ENCODE peak calls at places on chromosome 3, in seven cellular contexts. J is K562, R is A549, N is HCT116, K is SK-N-SH, M is GM23338, E is HepG2. G is an unnamed sample.

GRCh38 chr3:194472290-194472920 is 14.4 kb downstream of the ATP13A3 start:
- DNase-seq in R (peak; percentile 68), K (peak; percentile 40), J (peak; percentile 29), E (peak; percentile 58), M (peak; percentile 87), N (peak; percentile 53), G (peak; percentile 59)

GRCh38 chr3:11077466-11077865 is 76.8 kb upstream of the HRH1 start:
- DNase-seq in R (peak; percentile 32), M (no peak), E (no peak), J (no peak), K (no peak), N (no peak), G (peak; percentile 81)

GRCh38 chr3:108757404-108757982 is at the start of gene RETNLB:
- DNase-seq in R (no peak), N (no peak), M (no peak), J (no peak), K (no peak), E (no peak), G (no peak)

GRCh38 chr3:128081846-128082245 is 29.6 kb downstream of the SEC61A1 start:
- DNase-seq in M (no peak), K (no peak), E (no peak), N (no peak), J (no peak), R (peak; percentile 77), G (no peak)

GRCh38 chr3:185060655-185061054 is 92.2 kb downstream of the C3orf70 start:
- DNase-seq in E (no peak), K (no peak), J (no peak), M (no peak), N (no peak), R (no peak), G (no peak)

GRCh38 chr3:169879846-169880558 is 10.3 kb upstream of the LRRC31 start:
- DNase-seq in M (no peak), R (no peak), E (no peak), J (no peak), N (no peak), K (no peak), G (no peak)

GRCh38 chr3:72818915-72819314 is 29.3 kb downstream of the SHQ1 start:
- DNase-seq in M (no peak), E (no peak), J (no peak), K (no peak), R (no peak), N (no peak), G (no peak)

GRCh38 chr3:185631508-185632206 is 45.6 kb downstream of the SENP2 start:
- DNase-seq in R (no peak), M (no peak), E (no peak), N (peak; percentile 4), J (no peak), K (peak; percentile 37), G (no peak)

GRCh38 chr3:16511561-16512434 is 1.7 kb downstream of the RFTN1 start:
- DNase-seq in J (no peak), K (no peak), E (no peak), M (peak; percentile 29), R (no peak), N (no peak), G (peak; percentile 66)

GRCh38 chr3:51568041-51568440 is 29.5 kb downstream of the RAD54L2 start:
- DNase-seq in M (no peak), E (no peak), K (no peak), N (no peak), R (no peak), J (no peak), G (peak; percentile 45)

GRCh38 chr3:171054921-171055320 is 28.4 kb upstream of the SLC2A2 start:
- DNase-seq in E (no peak), M (no peak), N (no peak), K (no peak), R (no peak), J (no peak), G (no peak)

GRCh38 chr3:83946045-83946444 is 1012.7 kb upstream of the CADM2 start:
- DNase-seq in K (no peak), M (no peak), N (no peak), E (no peak), R (no peak), J (no peak), G (no peak)

GRCh38 chr3:70571696-70572095 is 259.3 kb upstream of the MDFIC2 start:
- DNase-seq in R (no peak), J (no peak), M (no peak), E (no peak), N (no peak), K (no peak), G (no peak)

GRCh38 chr3:48135773-48136495 is 52.3 kb downstream of the CDC25A start:
- DNase-seq in K (no peak), E (peak; percentile 77), M (no peak), R (no peak), J (no peak), N (no peak), G (no peak)

GRCh38 chr3:105584351-105584790 is 217.7 kb downstream of the ALCAM start:
- DNase-seq in M (peak; percentile 38), K (no peak), N (no peak), E (no peak), J (no peak), R (peak; percentile 5), G (no peak)

GRCh38 chr3:149038322-149038721 is 47.0 kb downstream of the GYG1 start:
- DNase-seq in E (no peak), N (no peak), J (no peak), M (no peak), R (no peak), K (no peak), G (no peak)

GRCh38 chr3:14235896-14236295 is 57.3 kb downstream of the LSM3 start:
- DNase-seq in R (no peak), J (no peak), K (no peak), E (no peak), N (no peak), M (no peak), G (no peak)

GRCh38 chr3:107432013-107432515 is 54.8 kb downstream of the CCDC54 start:
- DNase-seq in M (peak; percentile 56), R (peak; percentile 8), J (no peak), K (peak; percentile 56), E (no peak), N (no peak), G (no peak)

GRCh38 chr3:138197545-138197944 is 10.4 kb downstream of the ARMC8 start:
- DNase-seq in J (no peak), N (no peak), M (no peak), R (no peak), E (no peak), K (no peak), G (no peak)

GRCh38 chr3:22928716-22929115 is 274.4 kb upstream of the UBE2E2 start:
- DNase-seq in E (no peak), R (no peak), M (no peak), N (no peak), J (no peak), K (no peak), G (no peak)

GRCh38 chr3:184134746-184135148 is 411 bp upstream of the EIF2B5 start:
- DNase-seq in M (no peak), E (no peak), J (no peak), R (no peak), K (no peak), N (no peak), G (peak; percentile 4)

GRCh38 chr3:38031022-38031994 is 1.9 kb upstream of the PLCD1 start:
- DNase-seq in J (no peak), M (no peak), R (peak; percentile 66), E (no peak), N (peak; percentile 31), K (no peak), G (no peak)

GRCh38 chr3:3799173-3800075 is at the start of gene LRRN1:
- DNase-seq in M (peak; percentile 96), K (peak; percentile 95), N (no peak), E (no peak), J (no peak), R (no peak), G (peak; percentile 45)

GRCh38 chr3:135041586-135041985 is 246.5 kb downstream of the EPHB1 start:
- DNase-seq in J (no peak), M (no peak), K (no peak), N (no peak), E (no peak), R (no peak), G (no peak)

GRCh38 chr3:42728056-42728455 is 25.5 kb upstream of the HHATL start:
- DNase-seq in N (no peak), M (no peak), K (no peak), E (no peak), R (no peak), J (no peak), G (no peak)

DNA sequence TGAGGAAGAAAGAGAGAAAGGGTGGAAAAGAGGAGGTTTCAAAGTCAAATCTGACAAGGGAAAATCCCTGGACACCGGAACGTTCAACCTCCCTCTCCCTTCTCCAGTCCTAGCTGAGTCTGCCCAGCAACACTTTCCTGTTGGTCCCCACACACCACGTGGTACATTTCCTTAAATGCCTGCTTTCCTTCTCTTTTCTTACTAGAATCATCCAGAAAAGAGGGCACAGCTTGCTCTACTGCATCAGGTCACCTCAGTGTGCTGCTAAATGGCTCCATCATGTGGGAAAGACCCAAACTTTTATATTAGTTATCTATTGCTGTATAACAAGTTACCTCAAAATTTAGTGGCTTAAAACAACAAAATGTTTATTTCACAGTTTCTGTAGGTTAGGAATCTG is 181.2 kb downstream of the NECTIN3 start:
- DNase-seq in R (peak; percentile 56), K (peak; percentile 4), M (peak; percentile 60), E (no peak), J (no peak), N (no peak), G (no peak)
- TF ChIP-seq REST in R (no peak), K (no peak), M (no peak), E (no peak), J (no peak), N (no peak), G (no peak)

DNA sequence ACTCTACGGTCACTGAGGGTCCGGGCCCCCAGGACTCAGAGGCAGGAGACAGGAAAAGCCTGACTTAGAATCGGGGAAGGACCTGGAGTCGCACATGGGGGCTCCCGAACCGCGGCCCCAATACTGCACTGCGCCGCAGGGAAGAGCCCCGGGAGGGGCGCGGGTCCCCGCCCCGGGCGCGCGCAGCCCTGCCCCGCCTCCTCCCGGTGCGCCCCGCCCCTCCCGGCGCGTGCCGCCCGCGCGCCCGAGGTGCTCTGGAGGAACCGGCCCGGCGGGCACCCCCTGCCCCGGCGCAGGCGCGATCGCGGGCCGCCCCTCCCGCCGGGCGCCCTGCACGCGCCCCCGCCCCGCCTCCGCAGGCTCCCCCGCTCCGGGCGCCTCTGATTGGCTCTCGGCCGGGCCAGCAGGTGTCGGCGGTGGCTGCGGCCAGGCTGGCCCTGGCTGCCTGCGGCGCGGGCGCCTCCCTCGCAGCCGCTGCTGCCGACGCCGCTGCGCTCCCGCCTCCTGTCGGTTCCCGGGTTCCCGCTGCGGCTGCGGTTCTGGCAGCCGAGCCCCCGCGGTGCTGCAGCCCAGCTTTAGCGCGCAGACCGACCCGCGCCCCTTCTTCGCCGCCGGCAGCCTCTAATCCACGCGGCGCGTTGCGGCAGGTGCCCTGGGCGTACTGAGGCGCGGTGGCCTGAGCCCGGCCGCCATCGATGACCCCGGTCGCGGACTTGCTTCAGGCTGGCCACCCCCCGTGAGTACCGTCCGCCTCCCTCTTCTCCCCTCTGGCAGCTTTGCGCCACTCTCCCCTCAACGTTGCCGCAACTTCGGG is at the start of gene MYRIP:
- DNase-seq in R (no peak), M (peak; percentile 89), N (no peak), K (peak; percentile 96), J (peak; percentile 99), E (peak; percentile 32), G (peak; percentile 16)
- TF ChIP-seq REST in R (no peak), M (no peak), N (no peak), K (no peak), J (no peak), E (no peak), G (no peak)

GRCh38 chr3:65210026-65210814 is 522.4 kb upstream of the ADAMTS9 start:
- DNase-seq in J (no peak), K (peak; percentile 65), M (no peak), N (no peak), R (no peak), E (no peak), G (no peak)
- TF ChIP-seq REST in J (no peak), K (no peak), M (no peak), N (no peak), R (no peak), E (no peak), G (no peak)

GRCh38 chr3:143973352-143974021 is 1.9 kb downstream of the DIPK2A start:
- DNase-seq in R (peak; percentile 23), M (no peak), K (no peak), N (no peak), J (no peak), E (peak; percentile 71), G (no peak)
- TF ChIP-seq REST in R (no peak), M (no peak), K (no peak), N (no peak), J (no peak), E (no peak), G (no peak)

G was measured in HL-60.